ENCODE peak calls at places on chromosome 7, in seven cellular contexts. G is BE2C; B is HT1080; A is G401; J is psoas muscle; X is RWPE2; H is stimulated activated CD8-positive, alpha-beta memory T cell treated with anti-CD3 and anti-CD28 coated beads, Interleukin-4, amount 100 ng/mL, for 1 hour. U is an unnamed sample.

GRCh38 chr7:157690833-157691382 is 354.1 kb downstream of the DNAJB6 start:
- DNase-seq in G (no peak), B (no peak), A (peak), J (peak), X (no peak), H (no peak), U (no peak)

GRCh38 chr7:47143344-47143743 is 438.6 kb downstream of the TNS3 start:
- DNase-seq in G (no peak), B (no peak), A (no peak), J (no peak), X (no peak), H (no peak), U (no peak)

GRCh38 chr7:131042269-131043160 is 285.2 kb upstream of the MKLN1 start:
- DNase-seq in G (no peak), B (no peak), A (peak), J (no peak), X (no peak), H (no peak), U (no peak)

GRCh38 chr7:117830422-117830954 is 42.8 kb downstream of the CTTNBP2 start:
- DNase-seq in G (no peak), B (no peak), A (no peak), J (no peak), X (no peak), H (no peak), U (no peak)

GRCh38 chr7:29314148-29314547 is 119.6 kb downstream of the CHN2 start:
- DNase-seq in G (no peak), B (no peak), A (no peak), J (no peak), X (no peak), H (no peak), U (no peak)

GRCh38 chr7:5274441-5274840 is 8.3 kb upstream of the SLC29A4 start:
- DNase-seq in G (no peak), B (no peak), A (no peak), J (no peak), X (no peak), H (no peak), U (no peak)

GRCh38 chr7:126495001-126495400 is 757.7 kb downstream of the GRM8 start:
- DNase-seq in G (no peak), B (no peak), A (no peak), J (no peak), X (no peak), H (no peak), U (no peak)

GRCh38 chr7:104843198-104843597 is 170.8 kb upstream of the KMT2E start:
- DNase-seq in G (no peak), B (no peak), A (no peak), J (no peak), X (no peak), H (no peak), U (no peak)

GRCh38 chr7:139613971-139614411 is 90.5 kb downstream of the CLEC2L start:
- DNase-seq in G (no peak), B (no peak), A (no peak), J (no peak), X (no peak), H (no peak), U (no peak)

GRCh38 chr7:45670227-45670626 is 96.1 kb downstream of the ADCY1 start:
- DNase-seq in G (no peak), B (no peak), A (no peak), J (no peak), X (no peak), H (no peak), U (no peak)

GRCh38 chr7:141685285-141686035 is 16.5 kb downstream of the DENND11 start:
- DNase-seq in G (no peak), B (no peak), A (peak), J (no peak), X (no peak), H (no peak), U (no peak)

GRCh38 chr7:95688931-95689453 is 83.4 kb upstream of the DYNC1I1 start:
- DNase-seq in G (no peak), B (peak), A (peak), J (no peak), X (no peak), H (no peak), U (no peak)

GRCh38 chr7:57868771-57869483 is 418.9 kb downstream of the ZNF716 start:
- DNase-seq in G (no peak), B (peak), A (no peak), J (peak), X (peak), H (no peak), U (no peak)

GRCh38 chr7:80918909-80919721 is at the start of gene SEMA3C:
- DNase-seq in G (peak), B (peak), A (peak), J (peak), X (peak), H (no peak), U (peak)

GRCh38 chr7:103630318-103630717 is 184.3 kb upstream of the SLC26A5 start:
- DNase-seq in G (no peak), B (peak), A (no peak), J (no peak), X (no peak), H (no peak), U (no peak)

GRCh38 chr7:107678110-107678753 is 17.6 kb downstream of the SLC26A4 start:
- DNase-seq in G (no peak), B (no peak), A (no peak), J (no peak), X (no peak), H (no peak), U (no peak)

GRCh38 chr7:47193003-47193402 is 388.9 kb downstream of the TNS3 start:
- DNase-seq in G (no peak), B (no peak), A (no peak), J (no peak), X (no peak), H (no peak), U (no peak)

GRCh38 chr7:140403878-140404564 is at the start of gene RAB19:
- DNase-seq in G (no peak), B (no peak), A (no peak), J (no peak), X (no peak), H (no peak), U (no peak)

GRCh38 chr7:91005024-91005423 is 259.2 kb upstream of the FZD1 start:
- DNase-seq in G (no peak), B (no peak), A (no peak), J (no peak), X (no peak), H (no peak), U (no peak)

GRCh38 chr7:91264924-91265681 is 870 bp downstream of the FZD1 start:
- DNase-seq in G (peak), B (peak), A (peak), J (peak), X (peak), H (no peak), U (peak)

GRCh38 chr7:50056131-50056530 is 36.9 kb downstream of the ZPBP start:
- DNase-seq in G (no peak), B (no peak), A (no peak), J (no peak), X (no peak), H (no peak), U (no peak)

GRCh38 chr7:158991824-158992621 is 135.7 kb downstream of the DYNC2I1 start:
- DNase-seq in G (no peak), B (no peak), A (no peak), J (no peak), X (no peak), H (no peak), U (no peak)

GRCh38 chr7:37248396-37248836 is 200.2 kb downstream of the ELMO1 start:
- DNase-seq in G (no peak), B (no peak), A (no peak), J (peak), X (no peak), H (no peak), U (no peak)

GRCh38 chr7:21603477-21603876 is 60.6 kb downstream of the DNAH11 start:
- DNase-seq in G (no peak), B (no peak), A (no peak), J (no peak), X (no peak), H (no peak), U (no peak)

GRCh38 chr7:152464312-152465117 is 28.7 kb upstream of the KMT2C start:
- DNase-seq in G (peak), B (peak), A (peak), J (peak), X (peak), H (peak), U (peak)

GRCh38 chr7:100208911-100209408 is 10.8 kb upstream of the PVRIG start:
- DNase-seq in G (no peak), B (no peak), A (no peak), J (no peak), X (no peak), H (no peak), U (no peak)

GRCh38 chr7:143405671-143406352 is 2.8 kb downstream of the EPHA1 start:
- DNase-seq in G (no peak), B (no peak), A (no peak), J (no peak), X (no peak), H (no peak), U (no peak)

GRCh38 chr7:115183431-115184057 is 261.6 kb downstream of the MDFIC start:
- DNase-seq in G (no peak), B (peak), A (no peak), J (no peak), X (no peak), H (no peak), U (peak)

GRCh38 chr7:155791214-155791737 is 21.0 kb downstream of the SHH start:
- DNase-seq in G (no peak), B (no peak), A (no peak), J (no peak), X (no peak), H (no peak), U (no peak)

GRCh38 chr7:148290451-148291005 is 300.0 kb upstream of the C7orf33 start:
- DNase-seq in G (no peak), B (no peak), A (no peak), J (no peak), X (no peak), H (no peak), U (no peak)

GRCh38 chr7:91582799-91583230 is 297.7 kb downstream of the MTERF1 start:
- DNase-seq in G (no peak), B (no peak), A (no peak), J (no peak), X (no peak), H (no peak), U (no peak)

GRCh38 chr7:150858236-150859197 is 6.2 kb downstream of the AOC1 start:
- DNase-seq in G (no peak), B (no peak), A (no peak), J (no peak), X (no peak), H (no peak), U (no peak)

GRCh38 chr7:101216001-101216859 is 1.2 kb downstream of the PLOD3 start:
- DNase-seq in G (no peak), B (no peak), A (peak), J (no peak), X (no peak), H (no peak), U (no peak)

GRCh38 chr7:151990567-151990966 is 34.3 kb downstream of the GALNTL5 start:
- DNase-seq in G (no peak), B (peak), A (no peak), J (no peak), X (no peak), H (no peak), U (peak)

GRCh38 chr7:87330316-87330715 is 15.1 kb upstream of the CROT start:
- DNase-seq in G (no peak), B (no peak), A (no peak), J (no peak), X (no peak), H (no peak), U (no peak)

GRCh38 chr7:114631249-114631822 is 216.7 kb downstream of the FOXP2 start:
- DNase-seq in G (no peak), B (no peak), A (no peak), J (no peak), X (no peak), H (no peak), U (no peak)